ENCODE peak calls at places on chromosomes 11 and 22, in six cellular contexts. V is stimulated activated naive B cell treated with anti-CD40 and anti-IgM and Interleukin-4, amounts not matched to agents 10 μg/mL and 1 μg/mL and 100 μg/mL, for 72 hours; A is naive thymus-derived CD4-positive, alpha-beta T cell; F is ureter; R is AG04449; C is NCI-H2081 treated with DMSO at 0.1 percent for 48 hours. D is an unnamed sample.

GRCh38 chr11:61111060-61111435 is 8.8 kb downstream of the CD5 start:
- DNase-seq in F (no peak), V (no peak), R (no peak), C (no peak), A (no peak), D (no peak)

GRCh38 chr11:72781313-72782080 is 12.3 kb downstream of the STARD10 start:
- DNase-seq in F (no peak), V (no peak), R (no peak), C (no peak), A (peak; percentile 39), D (peak; percentile 31)

GRCh38 chr11:6604081-6604626 is 580 bp downstream of the ILK start:
- DNase-seq in F (peak; percentile 72), R (no peak), V (peak; percentile 19), A (peak; percentile 65), C (no peak), D (peak; percentile 35)

GRCh38 chr11:77377734-77378133 is 76.2 kb upstream of the GDPD4 start:
- DNase-seq in V (no peak), A (no peak), R (no peak), C (no peak), F (no peak), D (no peak)

GRCh38 chr11:134275534-134276395 is at the start of gene GLB1L3:
- DNase-seq in F (peak; percentile 46), C (no peak), R (no peak), A (peak; percentile 79), V (peak; percentile 28), D (peak; percentile 32)

GRCh38 chr11:95674669-95675358 is 114.8 kb downstream of the FAM76B start:
- DNase-seq in A (peak; percentile 20), C (no peak), V (no peak), R (no peak), F (no peak), D (no peak)

GRCh38 chr11:94046796-94047195 is 25.6 kb downstream of the HEPHL1 start:
- DNase-seq in F (no peak), V (no peak), A (no peak), C (no peak), R (no peak), D (no peak)

GRCh38 chr11:48307760-48308386 is 1.9 kb downstream of the OR4S1 start:
- DNase-seq in C (no peak), V (peak; percentile 43), A (peak; percentile 55), F (peak; percentile 58), R (no peak), D (peak; percentile 12)

GRCh38 chr11:46528445-46529085 is 65.3 kb downstream of the AMBRA1 start:
- DNase-seq in A (no peak), R (no peak), V (no peak), C (no peak), F (no peak), D (no peak)

GRCh38 chr22:37304595-37305343 is 22.5 kb downstream of the CYTH4 start:
- DNase-seq in C (no peak), V (no peak), R (no peak), F (no peak), A (no peak), D (no peak)

GRCh38 chr11:35389897-35390462 is 29.4 kb downstream of the SLC1A2 start:
- DNase-seq in A (no peak), C (no peak), V (no peak), F (no peak), R (no peak), D (peak; percentile 43)

GRCh38 chr11:62708423-62709261 is 1.2 kb downstream of the GNG3 start:
- DNase-seq in V (peak; percentile 34), C (no peak), A (no peak), R (no peak), F (peak; percentile 56), D (peak; percentile 19)

GRCh38 chr11:131375421-131375820 is 5.0 kb downstream of the NTM start:
- DNase-seq in R (no peak), V (no peak), F (no peak), A (no peak), C (no peak), D (no peak)

GRCh38 chr22:16955678-16956210 is 52.3 kb downstream of the GAB4 start:
- DNase-seq in F (peak; percentile 61), A (peak; percentile 24), R (no peak), C (no peak), V (no peak), D (no peak)

GRCh38 chr11:69711824-69712801 is 8.3 kb upstream of the FGF19 start:
- DNase-seq in A (peak; percentile 66), R (no peak), F (no peak), V (no peak), C (no peak), D (no peak)

GRCh38 chr11:119099707-119100106 is 1.9 kb downstream of the DPAGT1 start:
- DNase-seq in F (no peak), A (no peak), C (no peak), R (no peak), V (no peak), D (no peak)

GRCh38 chr11:72378704-72379383 is 55.5 kb downstream of the CLPB start:
- DNase-seq in A (no peak), V (no peak), F (peak; percentile 47), C (no peak), R (no peak), D (no peak)

GRCh38 chr11:72585762-72586590 is 88.2 kb downstream of the PDE2A start:
- DNase-seq in C (no peak), F (peak; percentile 64), R (no peak), V (peak; percentile 67), A (peak; percentile 61), D (peak; percentile 68)

GRCh38 chr11:17154409-17155159 is 53.2 kb downstream of the PIK3C2A start:
- DNase-seq in V (no peak), R (no peak), C (no peak), A (no peak), F (no peak), D (no peak)

GRCh38 chr11:65418431-65418680 is 4.2 kb upstream of the NEAT1 start:
- DNase-seq in F (no peak), R (no peak), C (no peak), A (no peak), V (no peak), D (no peak)

GRCh38 chr11:75384438-75385080 is 14.8 kb upstream of the RPS3 start:
- DNase-seq in V (peak; percentile 35), C (peak; percentile 6), A (peak; percentile 75), F (peak; percentile 78), R (no peak), D (peak; percentile 67)

GRCh38 chr11:44928144-44928543 is 22.5 kb downstream of the TP53I11 start:
- DNase-seq in C (no peak), A (no peak), R (no peak), V (no peak), F (no peak), D (no peak)

GRCh38 chr22:33756508-33756949 is 163.7 kb downstream of the LARGE1 start:
- DNase-seq in R (no peak), V (no peak), C (no peak), F (no peak), A (no peak), D (no peak)

GRCh38 chr11:44618561-44619425 is 53.3 kb downstream of the CD82 start:
- DNase-seq in F (peak; percentile 36), A (no peak), C (no peak), R (no peak), V (peak; percentile 0), D (no peak)

GRCh38 chr11:124745835-124746620 is 6.0 kb downstream of the VSIG2 start:
- DNase-seq in F (no peak), V (no peak), C (no peak), R (no peak), A (no peak), D (no peak)

GRCh38 chr11:130616578-130616977 is 168.1 kb downstream of the ADAMTS15 start:
- DNase-seq in V (no peak), R (no peak), A (no peak), F (no peak), C (no peak), D (no peak)

GRCh38 chr11:64716471-64717267 is 6.3 kb downstream of the NRXN2 start:
- DNase-seq in R (no peak), V (no peak), C (no peak), F (no peak), A (no peak), D (no peak)

GRCh38 chr11:78420255-78420764 is 2.7 kb upstream of the GAB2 start:
- DNase-seq in F (peak; percentile 61), A (peak; percentile 22), C (no peak), R (peak; percentile 73), V (peak; percentile 52), D (peak; percentile 10)